ENCODE peak calls at places on chromosome 10, in eight cellular contexts. O is endothelial cell, Y is HTR-8/SVneo, A is NCI-H446 treated with DMSO at 0.1 percent for 48 hours, H is right lobe of liver, K is cardiac muscle cell, P is retina, V is AG09319. M is an unnamed sample.

GRCh38 chr10:113021268-113022028 is 71.4 kb downstream of the TCF7L2 start:
- DNase-seq in K (no peak), O (no peak), P (no peak), Y (no peak), A (no peak), H (peak), V (no peak), M (no peak)

GRCh38 chr10:2117641-2118040 is 380.3 kb upstream of the ADARB2 start:
- DNase-seq in K (no peak), H (no peak), Y (no peak), V (no peak), P (no peak), A (no peak), O (no peak), M (no peak)

GRCh38 chr10:79155301-79156081 is 86.7 kb downstream of the ZMIZ1 start:
- DNase-seq in H (no peak), V (no peak), P (no peak), O (no peak), K (no peak), A (no peak), Y (no peak), M (no peak)

GRCh38 chr10:43385412-43386004 is 14.1 kb downstream of the FXYD4 start:
- DNase-seq in P (no peak), O (no peak), K (no peak), A (no peak), Y (no peak), H (no peak), V (no peak), M (no peak)

GRCh38 chr10:131858583-131859340 is 42.0 kb upstream of the PPP2R2D start:
- DNase-seq in Y (no peak), A (no peak), O (no peak), P (no peak), H (no peak), V (no peak), K (no peak), M (no peak)

GRCh38 chr10:97022616-97023015 is 163.1 kb downstream of the SLIT1 start:
- DNase-seq in Y (no peak), H (no peak), P (no peak), O (no peak), K (no peak), V (no peak), A (no peak), M (no peak)

GRCh38 chr10:11236234-11236633 is 218.6 kb downstream of the CELF2 start:
- DNase-seq in K (no peak), Y (no peak), H (no peak), O (no peak), P (no peak), V (no peak), A (no peak), M (no peak)

GRCh38 chr10:23523251-23523650 is 84.4 kb downstream of the OTUD1 start:
- DNase-seq in A (no peak), O (no peak), H (no peak), Y (no peak), V (no peak), P (no peak), K (no peak), M (no peak)

GRCh38 chr10:21030096-21030495 is 133.0 kb upstream of the NEBL start:
- DNase-seq in A (no peak), Y (no peak), P (no peak), K (no peak), V (no peak), H (no peak), O (no peak), M (no peak)

GRCh38 chr10:131418686-131419085 is 107.2 kb upstream of the TCERG1L start:
- DNase-seq in V (no peak), A (no peak), Y (no peak), O (no peak), P (no peak), K (no peak), H (no peak), M (no peak)

GRCh38 chr10:120460776-120461175 is 3.7 kb downstream of the PLPP4 start:
- DNase-seq in A (no peak), Y (peak), V (peak), K (no peak), H (no peak), P (no peak), O (no peak), M (peak)

GRCh38 chr10:132987671-132988571 is 45.6 kb upstream of the CFAP46 start:
- DNase-seq in K (no peak), V (peak), O (no peak), A (no peak), Y (no peak), H (peak), P (no peak), M (peak)

GRCh38 chr10:133336131-133337078 is at the start of gene CALY:
- DNase-seq in K (peak), V (no peak), H (no peak), O (peak), A (no peak), Y (no peak), P (peak), M (no peak)

GRCh38 chr10:70649526-70649925 is 22.8 kb upstream of the ADAMTS14 start:
- DNase-seq in H (no peak), P (no peak), K (no peak), O (no peak), V (no peak), A (no peak), Y (no peak), M (no peak)

GRCh38 chr10:17074548-17074860 is 55.1 kb downstream of the CUBN start:
- DNase-seq in H (no peak), A (no peak), P (no peak), O (no peak), V (no peak), Y (no peak), K (no peak), M (no peak)

M was measured in GOT3.